ENCODE peak calls at places on chromosomes 1 and 21, in ten cellular contexts. K, Z, V, X, T, W, U, R, F and E are unnamed samples.

GRCh38 chr1:16608838-16609560 is 4.4 kb downstream of the NBPF1 start:
- DNase-seq in K (no peak), Z (no peak), V (peak; percentile 30), X (no peak), T (no peak), W (no peak), U (no peak), R (no peak), F (no peak), E (no peak)

GRCh38 chr1:91879739-91880138 is 6.2 kb downstream of the TGFBR3 start:
- DNase-seq in K (no peak), Z (no peak), V (no peak), X (no peak), T (no peak), W (no peak), U (no peak), R (no peak), F (no peak), E (no peak)

GRCh38 chr1:228166170-228166936 is 749 bp downstream of the IBA57 start:
- DNase-seq in K (peak; percentile 78), Z (peak; percentile 94), V (peak; percentile 85), X (peak; percentile 79), T (peak; percentile 78), W (no peak), U (peak; percentile 75), R (peak; percentile 90), F (peak; percentile 85), E (no peak)

GRCh38 chr1:203556047-203556851 is 62.3 kb downstream of the OPTC start:
- DNase-seq in K (no peak), Z (no peak), V (no peak), X (peak; percentile 96), T (peak; percentile 33), W (no peak), U (no peak), R (peak; percentile 75), F (peak; percentile 75), E (peak; percentile 88)

GRCh38 chr1:108808438-108808837 is 48.5 kb downstream of the AKNAD1 start:
- DNase-seq in K (no peak), Z (no peak), V (no peak), X (no peak), T (no peak), W (no peak), U (no peak), R (no peak), F (no peak), E (no peak)

GRCh38 chr1:202590975-202591411 is 119.3 kb downstream of the SYT2 start:
- DNase-seq in K (no peak), Z (no peak), V (no peak), X (no peak), T (no peak), W (no peak), U (no peak), R (no peak), F (no peak), E (no peak)

GRCh38 chr21:38255718-38256117 is 1.1 kb upstream of the KCNJ15 start:
- DNase-seq in K (no peak), Z (no peak), V (no peak), X (no peak), T (no peak), W (no peak), U (no peak), R (no peak), F (no peak), E (no peak)

GRCh38 chr1:24337455-24337854 is 18.3 kb downstream of the GRHL3 start:
- DNase-seq in K (no peak), Z (no peak), V (no peak), X (no peak), T (no peak), W (no peak), U (no peak), R (no peak), F (no peak), E (no peak)

GRCh38 chr1:167752219-167752985 is 30.6 kb downstream of the MPZL1 start:
- DNase-seq in K (no peak), Z (no peak), V (no peak), X (no peak), T (no peak), W (no peak), U (no peak), R (no peak), F (no peak), E (no peak)

GRCh38 chr21:26169611-26170470 is 729 bp downstream of the APP start:
- DNase-seq in K (peak; percentile 75), Z (no peak), V (peak; percentile 47), X (peak; percentile 76), T (peak; percentile 72), W (peak; percentile 37), U (peak; percentile 85), R (peak; percentile 85), F (peak; percentile 88), E (peak; percentile 74)

GRCh38 chr1:94840811-94841210 is 20.7 kb downstream of the SLC44A3 start:
- DNase-seq in K (no peak), Z (no peak), V (peak; percentile 3), X (no peak), T (no peak), W (no peak), U (no peak), R (no peak), F (no peak), E (no peak)

GRCh38 chr1:94851571-94851970 is 31.4 kb downstream of the SLC44A3 start:
- DNase-seq in K (no peak), Z (no peak), V (peak; percentile 31), X (no peak), T (no peak), W (no peak), U (no peak), R (no peak), F (peak; percentile 79), E (no peak)

GRCh38 chr1:94843430-94843829 is 23.3 kb downstream of the SLC44A3 start:
- DNase-seq in K (no peak), Z (no peak), V (peak; percentile 10), X (no peak), T (no peak), W (no peak), U (no peak), R (no peak), F (no peak), E (no peak)

GRCh38 chr1:94843846-94844245 is 23.7 kb downstream of the SLC44A3 start:
- DNase-seq in K (no peak), Z (no peak), V (peak; percentile 19), X (no peak), T (no peak), W (no peak), U (no peak), R (no peak), F (no peak), E (no peak)

GRCh38 chr1:94846286-94846685 is 26.1 kb downstream of the SLC44A3 start:
- DNase-seq in K (no peak), Z (no peak), V (peak; percentile 15), X (no peak), T (no peak), W (no peak), U (no peak), R (no peak), F (no peak), E (no peak)
- H3K4me1 ChIP-seq in K (no peaks in the 10 kb centered on the region), Z (no peaks in the 10 kb centered on the region), V (no peaks in the 10 kb centered on the region), X (no peaks in the 10 kb centered on the region), T (peaks cover under 1% of the 10 kb centered on the region), W (no peaks in the 10 kb centered on the region), U (no peaks in the 10 kb centered on the region), R (no peaks in the 10 kb centered on the region), F (no peaks in the 10 kb centered on the region), E (no peaks in the 10 kb centered on the region)

DNA sequence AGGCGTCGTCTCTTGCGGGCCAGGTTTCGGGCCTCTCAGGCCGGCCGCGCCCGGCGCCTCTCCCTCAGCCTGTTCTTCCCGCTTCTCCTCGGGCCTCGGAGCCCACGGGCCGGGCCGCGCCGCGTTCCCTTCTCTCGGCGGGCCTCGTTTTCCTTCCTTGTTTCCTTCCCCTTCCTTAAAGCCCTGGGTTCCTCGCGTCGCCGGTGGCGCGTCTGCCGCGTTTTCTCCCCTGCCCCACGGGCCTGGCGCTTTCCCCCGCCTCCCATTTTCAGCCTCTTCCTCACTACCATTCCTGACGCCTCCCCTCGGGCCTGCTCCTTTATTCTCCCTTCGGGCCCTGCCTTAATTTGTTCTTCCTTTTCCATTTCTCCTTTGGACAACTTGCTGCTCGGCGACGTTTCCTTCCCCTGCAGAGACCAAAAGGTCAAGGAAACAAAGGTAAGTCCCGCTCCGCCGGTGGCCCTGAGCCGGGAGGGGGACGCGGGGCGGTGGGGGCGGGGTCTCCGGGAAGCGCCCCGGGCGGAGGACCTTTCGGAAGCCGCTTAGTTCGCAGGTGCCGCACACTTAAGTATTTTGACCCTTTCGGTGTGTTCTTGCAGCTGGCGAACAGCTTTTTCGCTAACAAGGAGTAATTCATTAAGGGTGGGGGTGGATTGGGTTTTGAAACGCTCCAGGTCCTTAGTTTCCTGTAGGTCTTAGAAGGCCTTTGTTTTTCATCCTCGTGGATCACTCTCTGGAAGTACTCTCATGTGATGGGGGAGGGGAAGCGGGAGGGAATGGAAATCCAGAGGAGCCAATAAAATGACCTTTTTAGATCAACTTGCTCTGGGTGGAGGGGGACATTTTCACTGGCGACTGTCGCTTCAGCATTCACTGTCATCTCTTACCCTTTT is 751 bp downstream of the YTHDF2 start:
- DNase-seq in K (peak; percentile 61), Z (no peak), V (peak; percentile 35), X (peak; percentile 58), T (peak; percentile 73), W (no peak), U (peak; percentile 71), R (peak; percentile 89), F (peak; percentile 65), E (peak; percentile 64)
- H3K4me1 ChIP-seq in K (peaks cover 55% of the 10 kb centered on the region), Z (peaks cover 49% of the 10 kb centered on the region), V (peaks cover 25% of the 10 kb centered on the region), X (peaks cover 15% of the 10 kb centered on the region), T (peaks cover 22% of the 10 kb centered on the region), W (peaks cover 33% of the 10 kb centered on the region), U (peaks cover 22% of the 10 kb centered on the region), R (no peaks in the 10 kb centered on the region), F (no peaks in the 10 kb centered on the region), E (peaks cover 52% of the 10 kb centered on the region)

DNA sequence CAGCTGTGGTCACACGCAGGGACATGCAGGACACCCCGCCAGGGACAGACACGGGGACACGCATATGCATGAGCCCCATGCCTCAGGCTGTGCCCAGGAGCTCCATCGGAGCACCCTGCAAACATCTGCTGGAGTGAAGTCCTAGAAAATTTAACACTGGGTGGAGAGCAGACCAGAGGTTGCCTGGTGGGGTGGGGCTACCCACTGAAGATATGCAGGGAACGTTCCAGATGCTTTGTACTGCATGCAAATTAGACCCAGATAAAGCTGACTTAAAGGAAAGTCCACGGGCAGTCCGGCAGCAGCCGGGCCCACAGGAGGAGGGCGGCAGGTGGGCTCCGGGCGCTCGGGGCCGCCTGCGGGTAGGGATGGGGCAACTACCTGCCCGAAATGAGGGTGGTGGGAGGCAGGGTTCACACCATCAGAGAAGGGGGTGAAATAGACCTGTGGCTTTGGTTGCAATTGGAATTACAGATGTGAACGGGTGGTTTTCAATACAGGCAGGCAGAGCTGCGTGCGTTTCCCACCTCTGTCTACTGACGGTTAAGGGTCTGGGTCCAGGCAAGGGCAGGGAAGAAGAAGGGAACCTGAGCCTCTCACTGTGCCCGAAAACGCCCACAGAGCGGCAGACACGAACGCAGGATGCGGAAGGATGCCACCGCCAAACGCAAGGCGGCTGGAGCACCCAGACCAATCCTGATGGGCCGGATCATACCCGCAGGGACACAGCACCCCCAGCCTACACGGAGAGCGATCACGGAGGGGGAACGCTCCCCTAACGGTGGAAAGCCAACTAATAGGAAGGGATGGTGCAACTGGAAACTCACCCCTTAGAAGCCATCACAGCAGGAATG is 21.0 kb downstream of the CFAP74 start:
- DNase-seq in K (no peak), Z (no peak), V (no peak), X (no peak), T (no peak), W (no peak), U (no peak), R (no peak), F (peak; percentile 9), E (no peak)
- H3K4me1 ChIP-seq in K (no peaks in the 10 kb centered on the region), Z (no peaks in the 10 kb centered on the region), V (no peaks in the 10 kb centered on the region), X (no peaks in the 10 kb centered on the region), T (no peaks in the 10 kb centered on the region), W (no peaks in the 10 kb centered on the region), U (no peaks in the 10 kb centered on the region), R (no peaks in the 10 kb centered on the region), F (no peaks in the 10 kb centered on the region), E (no peaks in the 10 kb centered on the region)

GRCh38 chr1:70866522-70867256 is 180.9 kb downstream of the PTGER3 start:
- DNase-seq in K (no peak), Z (no peak), V (no peak), X (no peak), T (no peak), W (no peak), U (no peak), R (peak; percentile 44), F (no peak), E (no peak)
- H3K4me1 ChIP-seq in K (no peaks in the 10 kb centered on the region), Z (no peaks in the 10 kb centered on the region), V (peaks cover 12% of the 10 kb centered on the region), X (peaks cover 12% of the 10 kb centered on the region), T (no peaks in the 10 kb centered on the region), W (no peaks in the 10 kb centered on the region), U (no peaks in the 10 kb centered on the region), R (no peaks in the 10 kb centered on the region), F (no peaks in the 10 kb centered on the region), E (no peaks in the 10 kb centered on the region)